ENCODE peak calls at places on chromosomes 2 and 18, in four cellular contexts. E is choroid plexus epithelial cell, A is RWPE1, G is nephron progenitor cell. R is an unnamed sample.

GRCh38 chr2:159035790-159036411 is 67.5 kb downstream of the TANC1 start:
- DNase-seq in E (peak), A (peak), G (no peak), R (peak)

GRCh38 chr2:3517948-3518495 is 1.3 kb downstream of the ADI1 start:
- DNase-seq in E (no peak), A (no peak), G (no peak), R (no peak)

GRCh38 chr2:157830696-157831570 is 45.2 kb downstream of the ACVR1 start:
- DNase-seq in E (peak), A (peak), G (no peak), R (peak)

GRCh38 chr2:47221956-47222355 is 66.8 kb upstream of the STPG4 start:
- DNase-seq in E (peak), A (no peak), G (no peak), R (no peak)

GRCh38 chr2:215784371-215784783 is 229.0 kb downstream of the MREG start:
- DNase-seq in E (peak), A (no peak), G (no peak), R (no peak)

GRCh38 chr2:192151848-192152247 is 42.9 kb downstream of the TMEFF2 start:
- DNase-seq in E (peak), A (no peak), G (no peak), R (peak)

GRCh38 chr2:118477111-118477517 is 370.3 kb downstream of the EN1 start:
- DNase-seq in E (peak), A (no peak), G (peak), R (no peak)

GRCh38 chr2:111618577-111618930 is 265.4 kb downstream of the ANAPC1 start:
- DNase-seq in E (no peak), A (no peak), G (no peak), R (no peak)

GRCh38 chr2:219038600-219038999 is 2.7 kb downstream of the CFAP65 start:
- DNase-seq in E (no peak), A (no peak), G (no peak), R (no peak)

GRCh38 chr2:170770304-170771048 is at the start of gene ERICH2:
- DNase-seq in E (peak), A (peak), G (peak), R (peak)

GRCh38 chr2:35454966-35455638 is 900.5 kb upstream of the CRIM1 start:
- DNase-seq in E (peak), A (no peak), G (no peak), R (peak)

GRCh38 chr2:19419211-19419880 is 60.9 kb upstream of the OSR1 start:
- DNase-seq in E (no peak), A (no peak), G (no peak), R (no peak)

GRCh38 chr2:29561241-29562027 is 360.0 kb downstream of the ALK start:
- DNase-seq in E (no peak), A (no peak), G (no peak), R (no peak)

GRCh38 chr2:42274872-42275271 is 86.1 kb downstream of the COX7A2L start:
- DNase-seq in E (peak), A (no peak), G (no peak), R (no peak)

GRCh38 chr2:207315131-207315530 is 149.4 kb upstream of the KLF7 start:
- DNase-seq in E (peak), A (no peak), G (no peak), R (peak)

GRCh38 chr2:197847666-197848401 is 43.4 kb downstream of the PLCL1 start:
- DNase-seq in E (no peak), A (no peak), G (no peak), R (peak)

GRCh38 chr2:40037303-40037702 is 258.2 kb upstream of the THUMPD2 start:
- DNase-seq in E (no peak), A (no peak), G (no peak), R (no peak)

GRCh38 chr2:60644942-60645341 is 91.5 kb upstream of the BCL11A start:
- DNase-seq in E (no peak), A (no peak), G (no peak), R (no peak)

GRCh38 chr18:9218052-9218451 is 81.5 kb downstream of the ANKRD12 start:
- DNase-seq in E (peak), A (no peak), G (no peak), R (no peak)

GRCh38 chr2:9997936-9998335 is 45.4 kb upstream of the KLF11 start:
- DNase-seq in E (no peak), A (no peak), G (no peak), R (no peak)

GRCh38 chr2:235460548-235461047 is 33.2 kb upstream of the AGAP1 start:
- DNase-seq in E (no peak), A (no peak), G (no peak), R (no peak)

GRCh38 chr2:153601812-153602211 is 123.2 kb upstream of the RPRM start:
- DNase-seq in E (no peak), A (no peak), G (no peak), R (no peak)

GRCh38 chr18:75492897-75493296 is 65.4 kb upstream of the SMIM21 start:
- DNase-seq in E (no peak), A (no peak), G (no peak), R (no peak)
- TF ChIP-seq CTCF in E (no peak), A (no peak), G (no peak), R (no peak)

DNA sequence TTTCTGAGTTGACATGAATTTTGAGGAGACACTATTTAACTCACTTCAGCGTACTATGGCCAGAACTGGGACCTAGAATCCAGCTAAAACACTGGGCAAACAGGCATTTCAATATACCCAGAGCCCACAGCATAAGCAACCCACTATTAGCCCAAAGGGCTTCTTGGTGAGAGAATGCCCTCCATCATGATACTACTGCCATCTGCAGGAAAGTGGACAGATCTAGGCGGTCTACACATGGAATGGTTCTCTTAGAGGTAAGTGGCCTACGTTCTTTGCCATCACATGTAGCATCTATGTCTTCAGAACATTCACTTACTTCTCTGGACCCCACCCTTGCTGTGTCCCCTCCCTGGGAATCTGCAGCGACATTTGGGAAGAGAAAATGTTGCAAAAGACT is 181.3 kb upstream of the LINC00305 start:
- DNase-seq in E (peak), A (no peak), G (no peak), R (no peak)
- TF ChIP-seq CTCF in E (peak), A (no peak), G (no peak), R (no peak)

GRCh38 chr2:209577376-209578357 is 153.8 kb downstream of the MAP2 start:
- DNase-seq in E (peak), A (peak), G (no peak), R (peak)
- TF ChIP-seq CTCF in E (peak), A (peak), G (peak), R (peak)

DNA sequence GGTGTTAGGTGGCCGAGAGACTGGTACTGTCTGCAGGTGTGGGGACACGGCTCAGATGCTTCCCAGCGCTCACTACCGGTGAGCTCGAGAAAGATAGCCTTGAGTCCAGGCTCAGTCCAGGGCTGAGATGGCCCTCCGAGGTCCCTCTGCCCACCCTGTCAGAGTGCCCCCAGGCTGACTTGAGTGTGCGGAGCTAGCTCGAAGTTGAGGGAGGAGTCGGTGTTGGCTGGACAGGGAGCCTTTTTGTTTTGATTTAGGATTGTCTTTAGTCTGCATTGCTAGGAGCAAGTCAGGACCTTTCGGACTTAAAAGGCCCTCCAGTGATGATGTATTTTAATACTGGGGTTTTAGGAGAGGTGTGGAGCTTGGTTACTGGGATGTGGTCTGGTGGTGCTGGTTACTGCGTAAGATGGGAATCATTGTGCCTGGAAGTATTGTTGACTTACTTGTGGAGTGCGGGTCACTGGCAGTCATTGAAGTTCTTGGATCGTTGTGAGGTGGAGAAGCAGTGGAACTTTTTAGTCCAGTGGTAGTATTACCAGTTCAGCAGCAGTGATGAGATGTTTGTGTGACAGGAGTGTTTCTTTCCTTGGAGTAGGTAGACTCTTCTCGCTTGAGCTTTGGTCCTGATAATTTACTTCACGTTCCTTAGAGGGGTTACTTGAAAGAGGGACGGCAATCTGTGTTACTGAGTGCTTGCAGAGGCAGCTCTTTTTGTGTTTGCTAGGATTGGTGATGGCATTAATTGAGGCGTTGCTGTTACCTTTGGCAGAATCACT is 624 bp downstream of the KIAA1328 start:
- DNase-seq in E (peak), A (peak), G (peak), R (peak)
- TF ChIP-seq CTCF in E (no peak), A (peak), G (no peak), R (no peak)

R was measured in epithelial cell of esophagus.